ENCODE peak calls at places on chromosome 3, in nine cellular contexts. H, N, B, V, Y, X, I, O and L are unnamed samples.

GRCh38 chr3:72186485-72186864 is 401.5 kb upstream of the PROK2 start:
- DNase-seq in H (no peak), N (no peak), B (no peak), V (no peak), Y (peak), X (no peak), I (no peak), O (peak), L (no peak)

GRCh38 chr3:100158877-100159563 is 44.7 kb upstream of the FILIP1L start:
- DNase-seq in H (no peak), N (no peak), B (no peak), V (no peak), Y (peak), X (no peak), I (no peak), O (no peak), L (peak)

GRCh38 chr3:193805448-193805847 is 212.4 kb downstream of the OPA1 start:
- DNase-seq in H (no peak), N (peak), B (peak), V (peak), Y (peak), X (peak), I (peak), O (peak), L (peak)

GRCh38 chr3:52195823-52196331 is 2.1 kb upstream of the ALAS1 start:
- DNase-seq in H (no peak), N (no peak), B (no peak), V (no peak), Y (peak), X (no peak), I (no peak), O (no peak), L (no peak)

GRCh38 chr3:73813291-73813977 is 188.7 kb upstream of the PDZRN3 start:
- DNase-seq in H (no peak), N (no peak), B (no peak), V (no peak), Y (peak), X (no peak), I (no peak), O (peak), L (peak)

GRCh38 chr3:141686477-141687280 is 51.4 kb upstream of the RNF7 start:
- DNase-seq in H (no peak), N (peak), B (no peak), V (peak), Y (peak), X (no peak), I (no peak), O (peak), L (no peak)

GRCh38 chr3:196974661-196975060 is 6.0 kb upstream of the PIGZ start:
- DNase-seq in H (no peak), N (no peak), B (no peak), V (no peak), Y (no peak), X (no peak), I (no peak), O (no peak), L (no peak)

GRCh38 chr3:152518346-152518745 is 249.6 kb downstream of the MBNL1 start:
- DNase-seq in H (no peak), N (no peak), B (no peak), V (no peak), Y (no peak), X (no peak), I (no peak), O (no peak), L (no peak)

GRCh38 chr3:9731206-9732079 is at the start of gene BRPF1:
- DNase-seq in H (peak), N (peak), B (peak), V (peak), Y (peak), X (peak), I (peak), O (peak), L (peak)
- TF ChIP-seq CTCF in H (no peak), N (no peak), B (no peak), V (no peak), Y (no peak), X (no peak), I (no peak), O (peak), L (no peak)

GRCh38 chr3:190486201-190486865 is 27.6 kb upstream of the IL1RAP start:
- DNase-seq in H (no peak), N (no peak), B (no peak), V (no peak), Y (peak), X (no peak), I (no peak), O (no peak), L (no peak)
- H3K4me3 ChIP-seq in H (no peak), N (no peak), B (no peak), V (no peak), Y (no peak), X (no peak), I (no peak), O (no peak), L (no peak)

DNA sequence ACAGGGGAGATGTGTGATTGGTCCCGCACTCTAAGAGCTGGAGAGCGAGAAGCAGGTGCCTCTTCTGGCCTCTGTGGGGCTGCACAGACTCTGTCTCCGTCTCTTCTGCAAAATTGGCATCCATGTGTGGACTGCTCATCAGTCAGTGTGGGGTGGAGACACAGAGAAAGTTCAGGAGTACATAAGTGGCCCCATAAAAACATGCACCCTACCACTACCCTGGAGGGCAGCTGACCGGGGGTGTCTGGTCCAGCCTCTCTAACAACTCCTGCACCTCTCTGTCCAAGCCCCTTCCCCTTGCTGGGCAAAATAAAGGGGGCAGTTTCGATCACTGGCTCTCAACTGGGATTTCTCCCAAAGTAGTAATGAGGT is 76.6 kb downstream of the TAMM41 start:
- DNase-seq in H (no peak), N (no peak), B (no peak), V (no peak), Y (no peak), X (no peak), I (no peak), O (no peak), L (no peak)
- TF ChIP-seq CTCF in H (no peak), N (no peak), B (no peak), V (no peak), Y (no peak), X (no peak), I (no peak), O (no peak), L (no peak)

DNA sequence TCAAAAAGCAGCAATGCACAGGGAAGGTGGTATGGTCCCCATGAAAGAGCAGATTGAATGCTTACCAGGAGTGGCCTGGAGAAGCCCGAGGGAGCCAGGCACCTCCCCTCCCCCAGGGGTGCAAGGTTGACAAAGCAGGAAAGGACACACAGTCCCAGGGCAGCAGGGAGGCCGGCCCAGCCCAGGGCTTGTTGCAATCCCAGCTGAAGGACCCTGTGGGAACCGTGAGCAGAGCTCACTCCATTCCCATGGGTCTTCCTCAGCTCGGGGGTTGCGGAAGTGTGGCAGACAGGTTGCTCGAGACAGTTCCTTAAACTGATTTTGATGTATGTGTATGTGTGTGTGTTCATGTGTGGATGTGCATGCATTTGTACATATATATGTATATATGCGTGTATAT is 15.8 kb downstream of the UROC1 start:
- DNase-seq in H (no peak), N (no peak), B (peak), V (no peak), Y (no peak), X (no peak), I (no peak), O (no peak), L (no peak)
- H3K4me3 ChIP-seq in H (no peak), N (no peak), B (no peak), V (no peak), Y (no peak), X (no peak), I (no peak), O (no peak), L (no peak)

GRCh38 chr3:41320953-41321641 is 121.8 kb downstream of the CTNNB1 start:
- DNase-seq in H (no peak), N (no peak), B (peak), V (no peak), Y (no peak), X (no peak), I (no peak), O (no peak), L (no peak)
- TF ChIP-seq CTCF in H (no peak), N (no peak), B (no peak), V (no peak), Y (no peak), X (no peak), I (no peak), O (no peak), L (no peak)

DNA sequence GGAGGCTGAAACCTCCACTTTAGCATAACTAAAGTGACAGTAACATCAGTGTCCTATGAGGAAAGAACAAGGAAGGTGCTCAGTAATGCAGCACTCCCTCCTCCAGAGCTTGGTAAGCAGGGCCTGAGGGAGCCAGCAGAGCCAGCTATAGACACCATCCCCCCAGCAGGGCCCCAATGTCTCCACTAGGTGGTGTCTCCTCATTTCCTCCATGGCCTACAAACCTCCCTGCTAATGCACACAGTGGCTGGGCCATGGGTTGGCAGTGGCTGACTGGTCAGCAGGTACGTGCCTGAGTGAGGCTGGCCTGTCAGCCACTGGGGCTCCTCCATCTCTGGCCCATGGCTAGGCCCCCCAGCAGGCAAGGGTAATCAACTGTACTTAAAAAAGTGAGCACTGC is 13.6 kb downstream of the MRPS25 start:
- DNase-seq in H (peak), N (peak), B (peak), V (peak), Y (peak), X (peak), I (no peak), O (peak), L (no peak)
- H3K4me3 ChIP-seq in H (no peak), N (no peak), B (no peak), V (no peak), Y (no peak), X (no peak), I (no peak), O (no peak), L (no peak)

GRCh38 chr3:114411811-114412803 is 118.3 kb downstream of the TIGIT start:
- DNase-seq in H (no peak), N (no peak), B (no peak), V (no peak), Y (peak), X (peak), I (no peak), O (peak), L (no peak)
- TF ChIP-seq CTCF in H (peak), N (no peak), B (no peak), V (peak), Y (no peak), X (no peak), I (no peak), O (peak), L (peak)

GRCh38 chr3:50270422-50270831 is 1.5 kb downstream of the SEMA3B start:
- DNase-seq in H (no peak), N (no peak), B (no peak), V (no peak), Y (no peak), X (no peak), I (no peak), O (no peak), L (no peak)
- H3K4me3 ChIP-seq in H (no peak), N (no peak), B (no peak), V (no peak), Y (peak), X (no peak), I (no peak), O (no peak), L (no peak)

GRCh38 chr3:17908399-17909191 is 166.2 kb upstream of the TBC1D5 start:
- DNase-seq in H (no peak), N (no peak), B (no peak), V (no peak), Y (no peak), X (no peak), I (no peak), O (no peak), L (no peak)

GRCh38 chr3:17910922-17911321 is 168.5 kb upstream of the TBC1D5 start:
- DNase-seq in H (no peak), N (no peak), B (no peak), V (no peak), Y (no peak), X (no peak), I (no peak), O (no peak), L (no peak)

GRCh38 chr3:17901893-17902292 is 159.5 kb upstream of the TBC1D5 start:
- DNase-seq in H (peak), N (no peak), B (no peak), V (no peak), Y (no peak), X (no peak), I (no peak), O (no peak), L (no peak)

GRCh38 chr3:17905996-17906395 is 163.6 kb upstream of the TBC1D5 start:
- DNase-seq in H (no peak), N (no peak), B (no peak), V (no peak), Y (no peak), X (no peak), I (no peak), O (no peak), L (no peak)
- TF ChIP-seq CTCF in H (no peak), N (no peak), B (no peak), V (no peak), Y (no peak), X (no peak), I (no peak), O (no peak), L (no peak)